ENCODE peak calls at places on chromosomes 3 and 15, in seven cellular contexts. One of them, this sample, is unnamed.

GRCh38 chr3:17942856-17943255 is 200.4 kb upstream of the TBC1D5 start:
- DNase-seq in A549: no peak
- DNase-seq in choroid plexus epithelial cell: no peak
- DNase-seq in psoas muscle: no peak
- DNase-seq in kidney epithelial cell: no peak
- DNase-seq in tibial nerve: no peak
- DNase-seq in cardiac fibroblast: no peak
- DNase-seq in this sample: peak

GRCh38 chr3:141797167-141797773 is 34.1 kb downstream of the GRK7 start:
- DNase-seq in tibial nerve: peak
- DNase-seq in kidney epithelial cell: no peak
- DNase-seq in cardiac fibroblast: peak
- DNase-seq in choroid plexus epithelial cell: peak
- DNase-seq in psoas muscle: peak
- DNase-seq in A549: no peak
- DNase-seq in this sample: peak

GRCh38 chr3:7188551-7188950 is 327.6 kb downstream of the GRM7 start:
- DNase-seq in kidney epithelial cell: peak
- DNase-seq in tibial nerve: no peak
- DNase-seq in cardiac fibroblast: no peak
- DNase-seq in A549: no peak
- DNase-seq in choroid plexus epithelial cell: peak
- DNase-seq in psoas muscle: no peak
- DNase-seq in this sample: peak

GRCh38 chr15:93031103-93031464 is 57.9 kb downstream of the RGMA start:
- DNase-seq in tibial nerve: no peak
- DNase-seq in A549: no peak
- DNase-seq in choroid plexus epithelial cell: no peak
- DNase-seq in psoas muscle: no peak
- DNase-seq in cardiac fibroblast: no peak
- DNase-seq in kidney epithelial cell: no peak
- DNase-seq in this sample: no peak

GRCh38 chr3:105365536-105366301 is 990 bp upstream of the ALCAM start:
- DNase-seq in choroid plexus epithelial cell: peak
- DNase-seq in cardiac fibroblast: peak
- DNase-seq in kidney epithelial cell: no peak
- DNase-seq in tibial nerve: peak
- DNase-seq in A549: peak
- DNase-seq in psoas muscle: no peak
- DNase-seq in this sample: peak

GRCh38 chr3:38210141-38210757 is 44.9 kb downstream of the OXSR1 start:
- DNase-seq in cardiac fibroblast: no peak
- DNase-seq in tibial nerve: no peak
- DNase-seq in psoas muscle: no peak
- DNase-seq in choroid plexus epithelial cell: no peak
- DNase-seq in A549: no peak
- DNase-seq in kidney epithelial cell: no peak
- DNase-seq in this sample: no peak

GRCh38 chr3:50316657-50317242 is 5.8 kb downstream of the HYAL2 start:
- DNase-seq in tibial nerve: no peak
- DNase-seq in kidney epithelial cell: peak
- DNase-seq in psoas muscle: no peak
- DNase-seq in choroid plexus epithelial cell: peak
- DNase-seq in cardiac fibroblast: no peak
- DNase-seq in A549: peak
- DNase-seq in this sample: peak

GRCh38 chr3:194990454-194991337 is 280.3 kb downstream of the XXYLT1 start:
- DNase-seq in psoas muscle: no peak
- DNase-seq in cardiac fibroblast: no peak
- DNase-seq in tibial nerve: no peak
- DNase-seq in kidney epithelial cell: no peak
- DNase-seq in choroid plexus epithelial cell: no peak
- DNase-seq in A549: no peak
- DNase-seq in this sample: no peak

GRCh38 chr3:133437391-133438093 is 37.7 kb downstream of the BFSP2 start:
- DNase-seq in A549: peak
- DNase-seq in tibial nerve: peak
- DNase-seq in cardiac fibroblast: peak
- DNase-seq in kidney epithelial cell: no peak
- DNase-seq in psoas muscle: no peak
- DNase-seq in choroid plexus epithelial cell: peak
- DNase-seq in this sample: peak

GRCh38 chr3:30518201-30518864 is 88.1 kb upstream of the TGFBR2 start:
- DNase-seq in choroid plexus epithelial cell: peak
- DNase-seq in kidney epithelial cell: no peak
- DNase-seq in A549: peak
- DNase-seq in tibial nerve: peak
- DNase-seq in psoas muscle: no peak
- DNase-seq in cardiac fibroblast: peak
- DNase-seq in this sample: no peak

GRCh38 chr3:142947799-142948575 is 15.5 kb downstream of the PAQR9 start:
- DNase-seq in cardiac fibroblast: no peak
- DNase-seq in psoas muscle: no peak
- DNase-seq in tibial nerve: no peak
- DNase-seq in choroid plexus epithelial cell: no peak
- DNase-seq in kidney epithelial cell: no peak
- DNase-seq in A549: no peak
- DNase-seq in this sample: peak

GRCh38 chr15:80778964-80779657 is at the start of gene CEMIP:
- DNase-seq in psoas muscle: peak
- DNase-seq in A549: peak
- DNase-seq in choroid plexus epithelial cell: peak
- DNase-seq in cardiac fibroblast: peak
- DNase-seq in kidney epithelial cell: no peak
- DNase-seq in tibial nerve: peak
- DNase-seq in this sample: peak

GRCh38 chr3:69095636-69096035 is 10.9 kb downstream of the ARL6IP5 start:
- DNase-seq in psoas muscle: no peak
- DNase-seq in A549: no peak
- DNase-seq in cardiac fibroblast: no peak
- DNase-seq in tibial nerve: no peak
- DNase-seq in kidney epithelial cell: no peak
- DNase-seq in choroid plexus epithelial cell: no peak
- DNase-seq in this sample: no peak

GRCh38 chr3:69094467-69095205 is 9.9 kb downstream of the ARL6IP5 start:
- DNase-seq in tibial nerve: no peak
- DNase-seq in kidney epithelial cell: no peak
- DNase-seq in cardiac fibroblast: peak
- DNase-seq in psoas muscle: no peak
- DNase-seq in choroid plexus epithelial cell: peak
- DNase-seq in A549: no peak
- DNase-seq in this sample: no peak

GRCh38 chr3:69090021-69090420 is 5.3 kb downstream of the ARL6IP5 start:
- DNase-seq in psoas muscle: no peak
- DNase-seq in choroid plexus epithelial cell: peak
- DNase-seq in kidney epithelial cell: peak
- DNase-seq in A549: no peak
- DNase-seq in cardiac fibroblast: peak
- DNase-seq in tibial nerve: no peak
- DNase-seq in this sample: peak

GRCh38 chr3:69091389-69092029 is 6.8 kb downstream of the ARL6IP5 start:
- DNase-seq in cardiac fibroblast: no peak
- DNase-seq in psoas muscle: no peak
- DNase-seq in kidney epithelial cell: no peak
- DNase-seq in A549: no peak
- DNase-seq in choroid plexus epithelial cell: no peak
- DNase-seq in tibial nerve: no peak
- DNase-seq in this sample: no peak

DNA sequence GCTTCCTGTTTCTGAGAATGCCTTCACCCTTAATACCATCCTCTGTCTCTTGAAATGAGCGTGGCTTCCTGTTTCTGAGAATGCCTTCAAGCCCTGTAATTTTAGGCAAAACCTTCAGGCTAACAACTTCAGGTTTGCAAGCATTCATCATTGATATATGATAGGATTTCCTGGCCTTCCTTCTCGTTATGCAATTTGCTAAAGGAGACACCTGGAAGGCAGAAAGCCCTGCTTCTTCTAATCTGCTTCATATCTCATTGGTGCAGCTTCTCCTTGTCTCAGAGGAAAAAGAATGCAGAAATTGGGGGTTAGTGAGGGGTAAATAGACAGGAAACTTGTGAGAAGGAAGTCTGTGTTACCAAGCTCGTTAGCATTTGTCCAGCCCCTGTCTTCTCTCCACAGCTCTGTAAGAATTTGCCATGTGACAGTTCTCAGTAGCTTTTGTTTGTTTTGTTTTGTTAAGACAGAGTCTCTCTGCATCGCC is 7.3 kb downstream of the ARL6IP5 start:
- DNase-seq in choroid plexus epithelial cell: peak
- DNase-seq in A549: no peak
- DNase-seq in psoas muscle: no peak
- DNase-seq in tibial nerve: no peak
- DNase-seq in kidney epithelial cell: no peak
- DNase-seq in cardiac fibroblast: no peak
- DNase-seq in this sample: no peak
- H3K4me3 ChIP-seq in choroid plexus epithelial cell: no peak
- H3K4me3 ChIP-seq in A549: no peak
- H3K4me3 ChIP-seq in psoas muscle: peak
- H3K4me3 ChIP-seq in tibial nerve: peak
- H3K4me3 ChIP-seq in kidney epithelial cell: no peak
- H3K4me3 ChIP-seq in cardiac fibroblast: no peak
- H3K4me3 ChIP-seq in this sample: no peak

DNA sequence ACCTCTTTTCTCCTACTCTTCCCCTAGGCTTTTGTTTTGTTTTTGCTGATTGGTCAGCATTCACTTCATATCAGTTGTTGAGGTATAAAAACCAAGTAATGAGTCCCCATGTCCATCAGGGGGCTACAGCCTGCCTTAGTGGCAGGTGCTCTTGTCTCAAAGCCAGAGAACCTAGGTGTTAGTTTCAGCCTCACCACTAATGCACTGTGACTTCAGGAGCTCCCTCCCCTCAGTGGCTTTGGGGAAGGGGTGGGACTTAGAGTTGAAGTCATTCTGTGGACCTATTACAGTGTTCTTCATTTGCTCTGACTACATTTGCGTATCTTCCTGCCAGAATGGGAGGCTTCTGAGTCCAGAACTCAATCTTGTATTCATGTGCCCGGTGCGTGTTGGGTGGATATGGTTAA is 41.6 kb downstream of the NR2C2 start:
- DNase-seq in tibial nerve: no peak
- DNase-seq in A549: peak
- DNase-seq in choroid plexus epithelial cell: no peak
- DNase-seq in psoas muscle: no peak
- DNase-seq in kidney epithelial cell: no peak
- DNase-seq in cardiac fibroblast: no peak
- DNase-seq in this sample: no peak
- TF ChIP-seq CTCF in tibial nerve: no peak
- TF ChIP-seq CTCF in A549: no peak
- TF ChIP-seq CTCF in choroid plexus epithelial cell: no peak
- TF ChIP-seq CTCF in psoas muscle: no peak
- TF ChIP-seq CTCF in kidney epithelial cell: no peak
- TF ChIP-seq CTCF in cardiac fibroblast: no peak
- TF ChIP-seq CTCF in this sample: no peak

GRCh38 chr3:122975163-122975923 is 52.2 kb downstream of the SEMA5B start:
- DNase-seq in psoas muscle: peak
- DNase-seq in choroid plexus epithelial cell: peak
- DNase-seq in tibial nerve: no peak
- DNase-seq in A549: no peak
- DNase-seq in cardiac fibroblast: peak
- DNase-seq in kidney epithelial cell: peak
- DNase-seq in this sample: peak

GRCh38 chr3:122974764-122975162 is 52.8 kb downstream of the SEMA5B start:
- DNase-seq in choroid plexus epithelial cell: peak
- DNase-seq in psoas muscle: no peak
- DNase-seq in cardiac fibroblast: peak
- DNase-seq in kidney epithelial cell: no peak
- DNase-seq in tibial nerve: no peak
- DNase-seq in A549: no peak
- DNase-seq in this sample: peak

GRCh38 chr3:122978569-122978968 is 49.0 kb downstream of the SEMA5B start:
- DNase-seq in cardiac fibroblast: no peak
- DNase-seq in tibial nerve: no peak
- DNase-seq in psoas muscle: no peak
- DNase-seq in kidney epithelial cell: no peak
- DNase-seq in A549: no peak
- DNase-seq in choroid plexus epithelial cell: no peak
- DNase-seq in this sample: no peak

GRCh38 chr3:122975924-122976293 is 51.7 kb downstream of the SEMA5B start:
- DNase-seq in choroid plexus epithelial cell: no peak
- DNase-seq in A549: no peak
- DNase-seq in kidney epithelial cell: no peak
- DNase-seq in cardiac fibroblast: no peak
- DNase-seq in tibial nerve: no peak
- DNase-seq in psoas muscle: no peak
- DNase-seq in this sample: no peak

DNA sequence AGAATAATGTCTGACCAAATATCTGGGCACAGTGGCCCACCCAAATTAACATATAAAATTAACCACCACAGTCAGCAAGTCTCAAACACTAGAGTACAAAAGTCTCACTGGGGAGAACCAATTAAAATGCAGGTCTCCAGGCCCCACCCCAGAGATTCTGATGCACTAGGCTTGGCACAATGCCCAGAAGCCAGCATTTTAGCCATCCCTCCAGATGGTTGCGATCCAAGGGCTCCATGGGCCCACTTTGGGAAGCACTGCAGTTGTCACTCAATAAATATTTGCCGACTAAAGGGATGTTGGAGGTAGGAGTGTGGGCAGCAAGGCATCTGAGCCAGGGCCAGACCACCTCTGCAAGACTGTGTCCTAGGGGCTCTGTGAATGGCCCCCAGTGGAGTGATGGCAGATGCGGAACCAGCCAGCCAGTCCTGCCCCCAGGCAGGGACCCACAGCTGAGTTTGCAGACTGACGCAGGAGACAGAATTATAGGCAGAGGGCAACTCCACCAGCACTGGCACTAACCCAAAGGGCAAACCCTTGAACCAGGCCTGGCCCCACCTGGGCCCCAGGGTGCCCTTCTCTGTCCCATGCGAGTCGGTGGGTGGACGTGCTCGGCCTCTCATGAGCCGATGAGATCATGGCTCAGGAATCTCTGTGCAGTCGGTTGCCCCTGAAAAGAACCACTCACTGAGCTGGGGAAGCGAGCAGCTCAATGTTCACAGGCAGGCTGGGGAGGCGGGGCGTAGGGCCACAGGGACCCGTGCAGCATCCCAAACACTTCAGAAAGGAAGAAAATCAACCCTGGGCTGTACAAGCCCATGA is 49.7 kb downstream of the SEMA5B start:
- DNase-seq in cardiac fibroblast: peak
- DNase-seq in psoas muscle: no peak
- DNase-seq in A549: peak
- DNase-seq in tibial nerve: no peak
- DNase-seq in choroid plexus epithelial cell: peak
- DNase-seq in kidney epithelial cell: peak
- DNase-seq in this sample: peak
- H3K4me3 ChIP-seq in cardiac fibroblast: no peak
- H3K4me3 ChIP-seq in psoas muscle: no peak
- H3K4me3 ChIP-seq in A549: no peak
- H3K4me3 ChIP-seq in tibial nerve: no peak
- H3K4me3 ChIP-seq in choroid plexus epithelial cell: no peak
- H3K4me3 ChIP-seq in kidney epithelial cell: no peak
- H3K4me3 ChIP-seq in this sample: no peak

DNA sequence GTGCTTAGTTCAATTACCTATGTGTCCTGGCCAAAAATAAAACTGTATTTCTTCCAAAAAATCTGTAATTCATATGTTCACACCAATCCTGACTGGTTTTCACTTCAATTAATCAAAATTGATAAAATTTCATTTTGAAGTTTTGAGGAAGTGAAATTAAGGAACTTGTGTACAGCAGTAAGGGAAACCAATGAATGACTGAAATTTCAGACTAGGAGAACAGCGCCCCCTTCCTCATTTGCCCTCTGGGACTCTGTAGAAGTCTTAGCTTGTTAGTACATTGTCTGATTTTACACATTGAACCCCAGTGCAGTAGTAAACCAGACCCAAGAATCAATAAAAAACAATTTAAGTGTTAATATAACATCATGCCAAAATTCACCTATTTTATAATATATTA is 495.3 kb upstream of the AGTR1 start:
- DNase-seq in choroid plexus epithelial cell: no peak
- DNase-seq in tibial nerve: no peak
- DNase-seq in psoas muscle: no peak
- DNase-seq in cardiac fibroblast: no peak
- DNase-seq in kidney epithelial cell: no peak
- DNase-seq in A549: no peak
- DNase-seq in this sample: no peak
- TF ChIP-seq CTCF in choroid plexus epithelial cell: peak
- TF ChIP-seq CTCF in tibial nerve: no peak
- TF ChIP-seq CTCF in psoas muscle: no peak
- TF ChIP-seq CTCF in cardiac fibroblast: peak
- TF ChIP-seq CTCF in kidney epithelial cell: no peak
- TF ChIP-seq CTCF in A549: no peak
- TF ChIP-seq CTCF in this sample: no peak

This sample was measured in epithelial cell of esophagus.